ENCODE peak calls at places on chromosomes 16 and 17, in five cellular contexts. I, A, Q, H and R are unnamed samples.

GRCh38 chr17:8190506-8190905 is 526 bp upstream of the BORCS6 start:
- DNase-seq in I (no peak), A (no peak), Q (no peak), H (no peak), R (no peak)

GRCh38 chr17:79174905-79175856 is 100.6 kb downstream of the ENGASE start:
- DNase-seq in I (peak; percentile 24), A (no peak), Q (no peak), H (no peak), R (no peak)

GRCh38 chr16:11379420-11379819 is 34.2 kb downstream of the RMI2 start:
- DNase-seq in I (no peak), A (no peak), Q (peak; percentile 71), H (no peak), R (peak; percentile 65)

GRCh38 chr16:55737318-55737717 is 81.5 kb downstream of the SLC6A2 start:
- DNase-seq in I (no peak), A (no peak), Q (no peak), H (no peak), R (no peak)

GRCh38 chr17:9339958-9340357 is 235.7 kb downstream of the STX8 start:
- DNase-seq in I (no peak), A (no peak), Q (no peak), H (no peak), R (no peak)

GRCh38 chr17:746783-747629 is 5.1 kb downstream of the GEMIN4 start:
- DNase-seq in I (no peak), A (no peak), Q (no peak), H (no peak), R (no peak)

GRCh38 chr16:77219437-77219836 is 20.2 kb downstream of the SYCE1L start:
- DNase-seq in I (peak; percentile 66), A (no peak), Q (no peak), H (no peak), R (no peak)

GRCh38 chr16:3934491-3935185 is 54.1 kb upstream of the CREBBP start:
- DNase-seq in I (peak; percentile 55), A (no peak), Q (no peak), H (no peak), R (no peak)

GRCh38 chr17:55587608-55588139 is 76.4 kb upstream of the SMIM36 start:
- DNase-seq in I (no peak), A (no peak), Q (no peak), H (no peak), R (peak; percentile 65)

GRCh38 chr16:74923766-74924460 is 61.0 kb downstream of the WDR59 start:
- DNase-seq in I (no peak), A (no peak), Q (no peak), H (no peak), R (no peak)

GRCh38 chr16:73365010-73365409 is 317.1 kb upstream of the ZFHX3 start:
- DNase-seq in I (no peak), A (no peak), Q (no peak), H (peak; percentile 83), R (peak; percentile 12)

GRCh38 chr16:55666012-55666411 is 10.2 kb downstream of the SLC6A2 start:
- DNase-seq in I (no peak), A (no peak), Q (no peak), H (no peak), R (no peak)

GRCh38 chr17:81057079-81057730 is 22.3 kb downstream of the BAIAP2 start:
- DNase-seq in I (peak; percentile 31), A (peak; percentile 90), Q (no peak), H (peak; percentile 84), R (no peak)

GRCh38 chr17:45096141-45096540 is 35.0 kb downstream of the NMT1 start:
- DNase-seq in I (peak; percentile 63), A (no peak), Q (no peak), H (no peak), R (peak; percentile 39)

GRCh38 chr17:44926841-44927525 is 11.7 kb upstream of the GFAP start:
- DNase-seq in I (no peak), A (no peak), Q (no peak), H (no peak), R (no peak)

GRCh38 chr16:81415757-81416156 is 28.9 kb upstream of the CMIP start:
- DNase-seq in I (no peak), A (no peak), Q (no peak), H (no peak), R (no peak)

GRCh38 chr17:70655179-70655578 is 485.8 kb downstream of the KCNJ2 start:
- DNase-seq in I (no peak), A (no peak), Q (no peak), H (peak; percentile 27), R (no peak)

GRCh38 chr16:50591209-50591608 is 43.0 kb downstream of the NKD1 start:
- DNase-seq in I (no peak), A (no peak), Q (no peak), H (no peak), R (no peak)

GRCh38 chr17:78736526-78737079 is 45.5 kb downstream of the CYTH1 start:
- DNase-seq in I (peak; percentile 92), A (peak; percentile 56), Q (no peak), H (no peak), R (no peak)

GRCh38 chr17:79039171-79039570 is 15.2 kb downstream of the C1QTNF1 start:
- DNase-seq in I (no peak), A (no peak), Q (no peak), H (no peak), R (no peak)

GRCh38 chr16:59905628-59906027 is 1171.5 kb upstream of the GOT2 start:
- DNase-seq in I (peak; percentile 68), A (no peak), Q (no peak), H (no peak), R (no peak)

GRCh38 chr16:70565053-70565452 is 41.4 kb downstream of the SF3B3 start:
- DNase-seq in I (no peak), A (no peak), Q (no peak), H (no peak), R (no peak)

GRCh38 chr16:4360538-4361021 is 9.5 kb upstream of the PAM16 start:
- DNase-seq in I (peak; percentile 55), A (peak; percentile 77), Q (no peak), H (peak; percentile 81), R (no peak)

GRCh38 chr17:9401434-9401833 is 174.2 kb downstream of the STX8 start:
- DNase-seq in I (peak; percentile 34), A (no peak), Q (no peak), H (no peak), R (peak; percentile 78)

GRCh38 chr17:17836818-17837379 is at the start of gene SREBF1:
- DNase-seq in I (peak; percentile 80), A (peak; percentile 71), Q (no peak), H (peak; percentile 87), R (peak; percentile 37)

GRCh38 chr16:17070882-17071592 is 399.7 kb downstream of the XYLT1 start:
- DNase-seq in I (peak; percentile 6), A (no peak), Q (peak; percentile 98), H (no peak), R (no peak)

DNA sequence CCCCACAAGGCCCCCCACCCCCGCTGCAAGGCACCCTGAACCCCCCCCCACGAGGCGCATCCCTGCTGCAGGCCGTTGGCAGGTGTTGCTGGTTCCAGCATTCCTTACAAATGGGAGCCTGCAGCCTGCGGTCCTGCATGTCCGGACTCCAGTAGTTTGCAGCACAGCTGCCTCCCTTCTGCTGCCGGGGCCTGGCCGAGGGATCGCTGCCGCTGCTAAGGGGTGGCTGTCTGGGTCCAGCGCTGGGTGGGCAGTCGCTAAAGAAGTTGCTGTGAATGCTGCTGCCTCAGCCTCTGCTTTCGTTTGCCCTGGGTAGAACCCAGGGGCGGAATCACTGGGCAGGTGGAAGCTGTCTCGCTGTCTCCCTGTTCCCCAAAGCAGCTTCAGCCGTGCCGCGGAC is 11.8 kb downstream of the UTS2R start:
- DNase-seq in I (no peak), A (no peak), Q (no peak), H (peak; percentile 70), R (no peak)
- TF ChIP-seq RCOR1 in I (no peak), A (no peak), Q (no peak), H (no peak), R (no peak)

DNA sequence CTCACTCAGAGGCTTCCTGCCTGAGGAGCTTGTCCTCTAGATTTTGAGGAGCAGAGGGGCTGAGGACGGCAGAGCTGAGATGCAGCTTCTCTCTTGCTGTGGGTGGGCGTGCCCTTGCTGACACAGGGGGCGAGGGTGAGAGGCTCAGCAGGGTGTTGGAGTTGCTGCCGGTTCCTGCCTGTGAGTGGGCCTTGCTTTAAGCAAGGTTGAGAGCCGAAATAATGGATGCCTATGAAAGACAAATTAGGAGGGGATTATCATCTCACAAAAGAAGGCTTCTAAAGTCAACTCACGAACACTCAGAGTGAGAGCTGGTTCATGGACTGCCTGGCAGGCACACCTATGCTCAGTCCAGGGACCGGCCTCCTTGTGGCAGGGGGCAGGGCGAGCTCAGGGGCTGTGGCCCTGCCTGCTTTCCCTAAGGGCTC is 215.6 kb downstream of the MSI2 start:
- DNase-seq in I (no peak), A (no peak), Q (no peak), H (no peak), R (no peak)
- H3K4me1 ChIP-seq in I (peaks cover 11% of the 10 kb centered on the region), A (no peaks in the 10 kb centered on the region), Q (peaks cover 30% of the 10 kb centered on the region), H (peaks cover 58% of the 10 kb centered on the region), R (peaks cover 10% of the 10 kb centered on the region)

GRCh38 chr17:83024205-83024971 is 55.0 kb upstream of the METRNL start:
- DNase-seq in I (no peak), A (no peak), Q (no peak), H (peak; percentile 36), R (no peak)

GRCh38 chr17:83025636-83026280 is 53.7 kb upstream of the METRNL start:
- DNase-seq in I (no peak), A (no peak), Q (no peak), H (peak; percentile 24), R (no peak)

GRCh38 chr17:83029571-83029970 is 49.8 kb upstream of the METRNL start:
- DNase-seq in I (no peak), A (no peak), Q (no peak), H (no peak), R (no peak)

GRCh38 chr17:83028851-83029250 is 50.6 kb upstream of the METRNL start:
- DNase-seq in I (no peak), A (no peak), Q (no peak), H (no peak), R (no peak)

GRCh38 chr17:83026311-83026811 is 53.0 kb upstream of the METRNL start:
- DNase-seq in I (no peak), A (no peak), Q (no peak), H (no peak), R (no peak)
- TF ChIP-seq RCOR1 in I (no peak), A (no peak), Q (no peak), H (no peak), R (no peak)

GRCh38 chr16:89406277-89406888 is 84.0 kb downstream of the ANKRD11 start:
- DNase-seq in I (no peak), A (no peak), Q (no peak), H (no peak), R (no peak)
- H3K4me1 ChIP-seq in I (peaks cover 55% of the 10 kb centered on the region), A (peaks cover 41% of the 10 kb centered on the region), Q (peaks cover 19% of the 10 kb centered on the region), H (peaks cover 81% of the 10 kb centered on the region), R (peaks cover 37% of the 10 kb centered on the region)

DNA sequence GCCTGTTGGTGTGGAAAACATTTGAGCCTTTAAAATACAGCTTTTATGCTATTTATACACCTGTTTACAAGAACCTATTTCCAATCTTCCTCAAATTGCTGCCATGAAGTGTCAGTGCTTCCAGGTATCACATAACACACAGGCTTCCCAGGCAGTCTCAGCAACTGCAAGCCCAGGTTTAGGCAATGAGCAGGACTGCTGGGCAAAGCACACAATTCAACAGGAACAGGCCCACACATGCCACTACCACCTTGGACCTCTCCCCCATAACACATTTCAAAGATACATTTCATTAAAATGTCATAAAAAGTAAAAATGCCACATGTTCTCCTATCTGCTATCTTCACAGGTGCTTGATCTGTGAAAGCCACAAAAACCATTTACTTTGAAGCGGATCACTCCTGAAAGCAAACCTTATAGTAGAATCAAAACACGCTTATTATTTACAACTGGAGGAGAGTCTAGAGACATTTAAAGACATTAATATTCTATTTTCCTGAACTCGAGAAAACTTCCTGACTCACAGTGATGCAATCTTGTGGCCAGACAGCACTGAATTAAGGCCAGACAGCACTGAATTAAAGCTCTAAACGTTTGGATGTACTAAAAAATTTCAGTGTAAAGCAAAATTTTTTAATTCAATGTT is 31.5 kb downstream of the ANKFY1 start:
- DNase-seq in I (no peak), A (no peak), Q (no peak), H (no peak), R (peak; percentile 74)
- TF ChIP-seq RCOR1 in I (no peak), A (no peak), Q (no peak), H (no peak), R (no peak)